ENCODE peak calls at places on chromosome 21, in seven cellular contexts. L is left lung; W is fibroblast of lung; P is chondrocyte; B is CD8-positive, alpha-beta T cell; T is psoas muscle; G is body of pancreas. D is an unnamed sample.

GRCh38 chr21:14120091-14120734 is 90.5 kb downstream of the LIPI start:
- DNase-seq in G (peak), P (no peak), W (no peak), L (no peak), T (no peak), B (peak), D (peak)

GRCh38 chr21:32826317-32827167 is 55.0 kb upstream of the PAXBP1 start:
- DNase-seq in T (no peak), W (peak), B (peak), L (no peak), G (peak), P (no peak), D (peak)

GRCh38 chr21:32645261-32646182 is 33.3 kb upstream of the CFAP298 start:
- DNase-seq in L (no peak), B (no peak), T (no peak), P (no peak), G (no peak), W (no peak), D (no peak)

GRCh38 chr21:41171210-41171609 is 3.2 kb downstream of the BACE2 start:
- DNase-seq in T (no peak), P (no peak), L (peak), B (no peak), G (peak), W (peak), D (no peak)

GRCh38 chr21:27380303-27380702 is 413.4 kb upstream of the ADAMTS5 start:
- DNase-seq in L (no peak), T (no peak), W (no peak), G (no peak), P (no peak), B (no peak), D (no peak)

GRCh38 chr21:42069327-42069726 is 1.8 kb upstream of the UMODL1 start:
- DNase-seq in B (no peak), P (no peak), L (no peak), W (no peak), T (no peak), G (no peak), D (no peak)

GRCh38 chr21:15063821-15064575 is 802 bp downstream of the NRIP1 start:
- DNase-seq in T (peak), W (peak), G (peak), P (peak), B (no peak), L (peak), D (peak)

GRCh38 chr21:46222436-46223116 is 6.0 kb downstream of the LSS start:
- DNase-seq in G (no peak), B (no peak), T (no peak), P (peak), L (no peak), W (no peak), D (no peak)

GRCh38 chr21:46265736-46266525 is 19.5 kb downstream of the MCM3AP start:
- DNase-seq in L (no peak), P (no peak), W (no peak), B (no peak), T (no peak), G (no peak), D (no peak)

GRCh38 chr21:42974832-42975820 is 764 bp downstream of the PKNOX1 start:
- DNase-seq in W (peak), P (no peak), T (peak), B (peak), L (peak), G (peak), D (peak)

GRCh38 chr21:30444204-30444603 is 4.1 kb downstream of the KRTAP15-1 start:
- DNase-seq in L (no peak), T (no peak), G (no peak), P (no peak), B (no peak), W (no peak), D (no peak)

GRCh38 chr21:45981641-45982255 is at the start of gene COL6A1:
- DNase-seq in G (peak), T (peak), L (no peak), B (peak), P (no peak), W (peak), D (peak)

GRCh38 chr21:40345700-40346099 is 478.5 kb downstream of the PCP4 start:
- DNase-seq in P (no peak), G (no peak), B (no peak), T (no peak), L (no peak), W (no peak), D (no peak)

GRCh38 chr21:33897739-33898138 is 17.9 kb downstream of the ATP5PO start:
- DNase-seq in P (no peak), G (no peak), W (no peak), L (no peak), B (no peak), T (no peak), D (no peak)

GRCh38 chr21:42118121-42118795 is 47.1 kb downstream of the UMODL1 start:
- DNase-seq in P (peak), G (no peak), T (peak), W (no peak), B (no peak), L (no peak), D (no peak)

GRCh38 chr21:40466893-40467483 is 380.0 kb downstream of the DSCAM start:
- DNase-seq in W (peak), G (peak), B (no peak), P (no peak), T (no peak), L (no peak), D (no peak)

GRCh38 chr21:17780539-17780938 is 38.6 kb downstream of the C21orf91 start:
- DNase-seq in G (no peak), W (peak), B (peak), L (no peak), P (no peak), T (no peak), D (no peak)

GRCh38 chr21:37787456-37787855 is 128.8 kb downstream of the KCNJ6 start:
- DNase-seq in T (no peak), B (no peak), L (no peak), P (no peak), G (no peak), W (peak), D (no peak)

GRCh38 chr21:42586406-42586805 is 67.0 kb upstream of the PDE9A start:
- DNase-seq in B (no peak), P (no peak), G (no peak), T (no peak), L (peak), W (no peak), D (no peak)

GRCh38 chr21:42423197-42423675 is 19.5 kb downstream of the UBASH3A start:
- DNase-seq in P (no peak), W (no peak), T (no peak), B (peak), L (no peak), G (no peak), D (no peak)

GRCh38 chr21:37793660-37794059 is 122.6 kb downstream of the KCNJ6 start:
- DNase-seq in G (no peak), B (no peak), L (no peak), T (no peak), P (no peak), W (peak), D (no peak)

GRCh38 chr21:27570306-27570868 is 603.5 kb upstream of the ADAMTS5 start:
- DNase-seq in L (peak), B (no peak), P (no peak), T (peak), G (peak), W (peak), D (no peak)

GRCh38 chr21:42243026-42243425 is 24.1 kb downstream of the ABCG1 start:
- DNase-seq in P (no peak), W (no peak), T (peak), L (no peak), B (no peak), G (no peak), D (no peak)

GRCh38 chr21:37402251-37402867 is 35.8 kb downstream of the DYRK1A start:
- DNase-seq in L (no peak), P (no peak), G (no peak), W (no peak), T (no peak), B (no peak), D (no peak)

GRCh38 chr21:43211085-43212071 is 42.6 kb downstream of the CRYAA start:
- DNase-seq in G (peak), B (no peak), P (no peak), L (peak), T (peak), W (peak), D (peak)

GRCh38 chr21:45818276-45818903 is 163.2 kb upstream of the COL6A1 start:
- DNase-seq in L (no peak), P (no peak), G (no peak), T (no peak), B (no peak), W (peak), D (no peak)

GRCh38 chr21:20377250-20377649 is 621.0 kb upstream of the NCAM2 start:
- DNase-seq in W (no peak), B (no peak), P (no peak), G (no peak), L (no peak), T (no peak), D (no peak)

GRCh38 chr21:25573409-25574206 is 33.7 kb downstream of the MRPL39 start:
- DNase-seq in L (no peak), P (no peak), W (peak), B (peak), G (no peak), T (no peak), D (no peak)

GRCh38 chr21:27561116-27561515 is 594.2 kb upstream of the ADAMTS5 start:
- DNase-seq in W (no peak), T (peak), L (peak), B (no peak), G (peak), P (no peak), D (no peak)

GRCh38 chr21:36388835-36389234 is 3.6 kb downstream of the CHAF1B start:
- DNase-seq in P (no peak), T (no peak), L (no peak), B (no peak), G (peak), W (peak), D (no peak)
- TF ChIP-seq CTCF in P (peak), T (peak), L (no peak), B (no peak), G (no peak), W (no peak), D (peak)

GRCh38 chr21:39022901-39023693 is 160.2 kb downstream of the PSMG1 start:
- DNase-seq in P (no peak), B (no peak), W (peak), G (peak), T (peak), L (no peak), D (no peak)
- TF ChIP-seq CTCF in P (peak), B (no peak), W (peak), G (peak), T (peak), L (no peak), D (peak)

GRCh38 chr21:44413566-44414290 is 41.6 kb upstream of the LRRC3 start:
- DNase-seq in W (no peak), T (no peak), B (no peak), L (no peak), P (peak), G (no peak), D (no peak)
- TF ChIP-seq CTCF in W (no peak), T (no peak), B (no peak), L (no peak), P (no peak), G (no peak), D (no peak)

GRCh38 chr21:18950045-18950740 is 546.6 kb upstream of the TMPRSS15 start:
- DNase-seq in B (no peak), W (no peak), T (no peak), P (no peak), G (no peak), L (no peak), D (no peak)

GRCh38 chr21:18954415-18954972 is 550.9 kb upstream of the TMPRSS15 start:
- DNase-seq in W (no peak), G (no peak), P (no peak), B (no peak), L (no peak), T (no peak), D (no peak)

GRCh38 chr21:18951291-18952038 is 547.9 kb upstream of the TMPRSS15 start:
- DNase-seq in G (peak), P (no peak), W (no peak), L (no peak), T (no peak), B (no peak), D (peak)
- TF ChIP-seq CTCF in G (peak), P (peak), W (no peak), L (peak), T (no peak), B (no peak), D (peak)

GRCh38 chr21:35378881-35379280 is 329.8 kb upstream of the RUNX1 start:
- DNase-seq in T (no peak), G (no peak), L (no peak), P (no peak), W (no peak), B (no peak), D (no peak)
- TF ChIP-seq CTCF in T (no peak), G (no peak), L (no peak), P (no peak), W (no peak), B (no peak), D (no peak)

GRCh38 chr21:44377201-44377921 is 23.9 kb downstream of the TRPM2 start:
- DNase-seq in L (no peak), G (no peak), T (peak), P (peak), W (no peak), B (no peak), D (no peak)
- TF ChIP-seq CTCF in L (no peak), G (no peak), T (no peak), P (peak), W (no peak), B (no peak), D (peak)

GRCh38 chr21:29254550-29254949 is 44.2 kb upstream of the BACH1 start:
- DNase-seq in T (no peak), W (no peak), L (no peak), G (no peak), P (no peak), B (no peak), D (no peak)
- TF ChIP-seq CTCF in T (no peak), W (no peak), L (no peak), G (no peak), P (no peak), B (no peak), D (no peak)

GRCh38 chr21:22120616-22121266 is 1122.5 kb downstream of the NCAM2 start:
- DNase-seq in P (no peak), T (no peak), W (no peak), L (no peak), G (peak), B (no peak), D (no peak)
- TF ChIP-seq CTCF in P (peak), T (no peak), W (no peak), L (no peak), G (peak), B (no peak), D (peak)

GRCh38 chr21:31530364-31530763 is 129.1 kb upstream of the SOD1 start:
- DNase-seq in T (no peak), G (no peak), W (no peak), L (no peak), P (no peak), B (no peak), D (no peak)
- TF ChIP-seq CTCF in T (no peak), G (no peak), W (no peak), L (no peak), P (no peak), B (no peak), D (no peak)